ENCODE peak calls at places on chromosomes 16 and 17, in nine cellular contexts. B, X, O, J, C, F, G, S and W are unnamed samples.

GRCh38 chr16:84503751-84504395 is 586 bp downstream of the MEAK7 start:
- DNase-seq in B (peak), X (no peak), O (no peak), J (no peak), C (no peak), F (no peak), G (no peak), S (peak), W (no peak)

GRCh38 chr17:4948166-4948996 is at the start of gene PFN1:
- DNase-seq in B (peak), X (peak), O (peak), J (peak), C (peak), F (peak), G (peak), S (peak), W (peak)

GRCh38 chr17:19448341-19449268 is 37.6 kb downstream of the RNF112 start:
- DNase-seq in B (peak), X (peak), O (no peak), J (peak), C (no peak), F (peak), G (no peak), S (peak), W (no peak)

GRCh38 chr16:86087561-86088230 is 188.7 kb downstream of the IRF8 start:
- DNase-seq in B (no peak), X (no peak), O (no peak), J (no peak), C (no peak), F (no peak), G (no peak), S (no peak), W (no peak)

GRCh38 chr17:60586288-60586974 is 13.6 kb upstream of the PPM1D start:
- DNase-seq in B (peak), X (no peak), O (no peak), J (no peak), C (peak), F (no peak), G (no peak), S (no peak), W (no peak)

GRCh38 chr16:77807-78443 is at the start of gene MPG:
- DNase-seq in B (peak), X (peak), O (peak), J (peak), C (peak), F (peak), G (peak), S (peak), W (peak)

GRCh38 chr17:75756451-75757085 is 8.4 kb downstream of the GALK1 start:
- DNase-seq in B (no peak), X (no peak), O (no peak), J (no peak), C (no peak), F (no peak), G (no peak), S (no peak), W (no peak)

GRCh38 chr16:3458278-3458851 is 14.9 kb downstream of the NAA60 start:
- DNase-seq in B (peak), X (no peak), O (no peak), J (peak), C (peak), F (no peak), G (no peak), S (no peak), W (no peak)

GRCh38 chr16:82694239-82694874 is 67.6 kb downstream of the CDH13 start:
- DNase-seq in B (no peak), X (no peak), O (no peak), J (no peak), C (no peak), F (no peak), G (no peak), S (peak), W (no peak)

GRCh38 chr17:55709984-55710383 is 12.7 kb downstream of the TMEM100 start:
- DNase-seq in B (no peak), X (peak), O (no peak), J (no peak), C (no peak), F (no peak), G (peak), S (no peak), W (no peak)

GRCh38 chr17:20009302-20010098 is at the start of gene SPECC1:
- DNase-seq in B (peak), X (peak), O (peak), J (peak), C (peak), F (peak), G (peak), S (peak), W (peak)

GRCh38 chr17:32998893-32999240 is 7.2 kb downstream of the SPACA3 start:
- DNase-seq in B (peak), X (no peak), O (no peak), J (no peak), C (no peak), F (no peak), G (no peak), S (peak), W (no peak)

GRCh38 chr16:65725156-65725845 is 603.4 kb upstream of the CDH11 start:
- DNase-seq in B (no peak), X (no peak), O (no peak), J (no peak), C (no peak), F (no peak), G (no peak), S (no peak), W (no peak)

GRCh38 chr16:86252596-86252995 is 257.7 kb upstream of the FOXF1 start:
- DNase-seq in B (peak), X (no peak), O (no peak), J (no peak), C (peak), F (no peak), G (no peak), S (peak), W (no peak)

GRCh38 chr17:30922235-30922993 is 669 bp downstream of the ADAP2 start:
- DNase-seq in B (no peak), X (no peak), O (peak), J (peak), C (no peak), F (no peak), G (no peak), S (no peak), W (peak)

GRCh38 chr17:46782250-46782953 is 36.1 kb downstream of the WNT3 start:
- DNase-seq in B (peak), X (no peak), O (no peak), J (no peak), C (no peak), F (no peak), G (no peak), S (no peak), W (no peak)

GRCh38 chr17:59565959-59566324 is 532 bp downstream of the DHX40 start:
- DNase-seq in B (peak), X (peak), O (no peak), J (peak), C (peak), F (peak), G (no peak), S (peak), W (peak)

GRCh38 chr17:73747221-73748002 is 103.2 kb upstream of the SDK2 start:
- DNase-seq in B (no peak), X (no peak), O (no peak), J (no peak), C (no peak), F (no peak), G (no peak), S (no peak), W (no peak)

GRCh38 chr17:38789185-38789584 is 10.2 kb downstream of the PIP4K2B start:
- DNase-seq in B (no peak), X (no peak), O (no peak), J (no peak), C (no peak), F (no peak), G (no peak), S (peak), W (no peak)

GRCh38 chr16:2298621-2299020 is 30.7 kb upstream of the RNPS1 start:
- DNase-seq in B (no peak), X (no peak), O (no peak), J (no peak), C (no peak), F (no peak), G (no peak), S (no peak), W (no peak)

GRCh38 chr16:2295056-2295798 is 27.3 kb upstream of the RNPS1 start:
- DNase-seq in B (no peak), X (no peak), O (no peak), J (no peak), C (no peak), F (no peak), G (no peak), S (no peak), W (no peak)

GRCh38 chr16:2299121-2299914 is 31.4 kb upstream of the RNPS1 start:
- DNase-seq in B (no peak), X (no peak), O (no peak), J (no peak), C (no peak), F (no peak), G (no peak), S (no peak), W (no peak)

GRCh38 chr16:2297506-2297860 is 29.6 kb upstream of the RNPS1 start:
- DNase-seq in B (no peak), X (no peak), O (no peak), J (no peak), C (no peak), F (no peak), G (no peak), S (no peak), W (no peak)

DNA sequence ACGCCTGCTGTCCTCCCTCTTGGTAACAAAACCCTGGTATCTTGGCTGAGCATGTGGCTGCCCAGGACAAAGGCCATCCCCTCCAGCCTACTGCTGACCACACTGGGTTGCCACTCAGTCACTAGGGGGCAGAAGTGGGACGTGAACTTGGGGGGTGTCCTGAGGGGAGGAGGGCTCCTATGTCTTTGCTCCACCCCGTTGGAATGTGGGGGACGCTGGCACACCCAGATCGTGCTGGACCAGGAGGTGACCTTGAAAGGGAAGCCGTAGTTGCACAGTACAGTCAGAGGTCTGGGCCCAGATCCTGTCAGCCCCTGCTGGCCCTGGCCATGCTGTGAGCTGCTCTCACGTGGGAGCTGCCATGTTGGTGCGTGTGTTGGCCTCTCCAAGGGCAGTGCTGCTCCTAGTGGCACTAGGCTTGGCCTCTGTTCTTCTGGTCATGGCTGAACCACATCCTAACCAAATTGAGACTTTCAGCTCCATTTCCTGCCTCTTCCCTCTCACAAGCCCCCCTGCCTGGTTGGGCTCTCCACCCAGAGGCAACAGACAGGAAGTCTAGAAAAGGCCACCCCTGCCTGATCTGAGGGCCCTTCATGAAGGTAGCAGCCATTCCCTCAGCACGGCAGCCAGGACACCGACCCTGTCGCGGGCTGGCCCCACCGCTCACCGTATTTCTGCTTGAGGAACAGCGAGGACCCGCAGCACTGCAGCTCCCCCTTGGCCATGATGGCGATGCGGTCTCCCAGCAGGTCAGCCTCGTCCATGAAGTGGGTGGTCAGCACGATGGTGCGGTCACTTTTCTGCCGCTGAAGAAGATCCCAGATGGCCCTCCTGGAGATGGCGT is 29.0 kb upstream of the RNPS1 start:
- DNase-seq in B (peak), X (no peak), O (no peak), J (no peak), C (peak), F (no peak), G (no peak), S (peak), W (no peak)
- TF ChIP-seq CTCF in B (peak), X (peak), O (no peak), J (no peak), C (peak), F (peak), G (peak), S (peak), W (peak)

GRCh38 chr16:78705694-78706093 is 606.2 kb downstream of the WWOX start:
- DNase-seq in B (peak), X (no peak), O (no peak), J (no peak), C (no peak), F (no peak), G (no peak), S (peak), W (no peak)
- TF ChIP-seq CTCF in B (no peak), X (no peak), O (no peak), J (peak), C (peak), F (peak), G (peak), S (peak), W (peak)

GRCh38 chr16:24539850-24540484 is 601 bp downstream of the RBBP6 start:
- DNase-seq in B (peak), X (peak), O (no peak), J (peak), C (peak), F (peak), G (no peak), S (no peak), W (peak)

GRCh38 chr16:24540575-24541240 is 1.3 kb downstream of the RBBP6 start:
- DNase-seq in B (peak), X (no peak), O (no peak), J (no peak), C (peak), F (peak), G (no peak), S (no peak), W (no peak)

GRCh38 chr16:24538756-24539294 is 541 bp upstream of the RBBP6 start:
- DNase-seq in B (no peak), X (no peak), O (no peak), J (no peak), C (no peak), F (no peak), G (no peak), S (no peak), W (no peak)

GRCh38 chr16:24537474-24538337 is 1.7 kb upstream of the RBBP6 start:
- DNase-seq in B (peak), X (no peak), O (no peak), J (no peak), C (no peak), F (no peak), G (no peak), S (no peak), W (no peak)

GRCh38 chr16:24539295-24539849 is at the start of gene RBBP6:
- DNase-seq in B (peak), X (peak), O (peak), J (peak), C (peak), F (peak), G (peak), S (peak), W (peak)
- TF ChIP-seq CTCF in B (peak), X (peak), O (no peak), J (peak), C (no peak), F (peak), G (peak), S (no peak), W (peak)

DNA sequence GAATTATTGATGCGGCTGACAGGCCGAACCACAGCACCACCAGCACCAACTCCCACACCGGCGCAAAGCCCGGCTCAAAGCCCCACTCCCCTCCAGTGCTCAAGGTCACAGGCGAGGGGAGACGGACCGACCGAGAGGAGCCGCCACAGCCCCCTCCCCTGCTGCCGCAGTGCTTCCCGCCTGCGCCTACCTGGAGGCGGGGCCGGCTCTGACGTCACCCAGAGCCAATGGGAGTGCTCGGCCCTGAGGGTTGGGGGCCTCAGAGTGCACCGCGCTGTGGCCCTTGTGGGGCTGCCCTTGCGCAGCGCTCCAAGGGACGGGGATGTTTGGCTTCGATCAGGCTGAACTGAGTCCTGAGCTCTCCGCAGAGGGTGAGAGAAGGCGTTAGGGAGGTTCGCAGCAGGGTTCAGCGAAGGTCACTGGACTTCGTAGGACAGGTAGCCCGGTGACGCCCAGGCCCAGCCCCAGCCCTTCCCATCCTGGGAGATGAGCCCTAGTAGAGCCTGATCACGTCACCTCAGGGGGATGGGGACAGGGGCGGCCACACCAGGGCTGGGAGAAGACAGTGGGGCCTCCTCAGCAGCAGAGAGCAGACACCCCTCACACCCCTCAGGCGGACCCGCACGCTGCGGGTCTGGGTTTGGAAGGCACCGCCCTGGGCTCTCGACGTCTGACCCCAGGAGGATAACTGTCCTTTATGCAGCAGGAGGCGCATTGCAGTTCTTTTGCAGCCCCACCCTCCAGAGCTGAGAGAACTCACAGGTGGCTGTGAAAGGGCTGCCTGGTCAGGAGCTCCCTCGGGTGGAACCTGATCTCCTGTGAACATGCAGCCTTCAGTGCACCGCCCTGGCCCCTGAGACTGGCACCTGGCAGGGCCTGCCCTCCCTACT is 1.5 kb downstream of the NDRG4 start:
- DNase-seq in B (no peak), X (no peak), O (peak), J (peak), C (peak), F (no peak), G (no peak), S (no peak), W (no peak)
- TF ChIP-seq CTCF in B (no peak), X (no peak), O (no peak), J (no peak), C (no peak), F (no peak), G (no peak), S (no peak), W (no peak)

GRCh38 chr16:28879841-28880588 is 1.7 kb downstream of the ATP2A1 start:
- DNase-seq in B (peak), X (peak), O (peak), J (peak), C (peak), F (peak), G (peak), S (peak), W (peak)
- TF ChIP-seq CTCF in B (no peak), X (peak), O (no peak), J (no peak), C (no peak), F (peak), G (peak), S (no peak), W (peak)

DNA sequence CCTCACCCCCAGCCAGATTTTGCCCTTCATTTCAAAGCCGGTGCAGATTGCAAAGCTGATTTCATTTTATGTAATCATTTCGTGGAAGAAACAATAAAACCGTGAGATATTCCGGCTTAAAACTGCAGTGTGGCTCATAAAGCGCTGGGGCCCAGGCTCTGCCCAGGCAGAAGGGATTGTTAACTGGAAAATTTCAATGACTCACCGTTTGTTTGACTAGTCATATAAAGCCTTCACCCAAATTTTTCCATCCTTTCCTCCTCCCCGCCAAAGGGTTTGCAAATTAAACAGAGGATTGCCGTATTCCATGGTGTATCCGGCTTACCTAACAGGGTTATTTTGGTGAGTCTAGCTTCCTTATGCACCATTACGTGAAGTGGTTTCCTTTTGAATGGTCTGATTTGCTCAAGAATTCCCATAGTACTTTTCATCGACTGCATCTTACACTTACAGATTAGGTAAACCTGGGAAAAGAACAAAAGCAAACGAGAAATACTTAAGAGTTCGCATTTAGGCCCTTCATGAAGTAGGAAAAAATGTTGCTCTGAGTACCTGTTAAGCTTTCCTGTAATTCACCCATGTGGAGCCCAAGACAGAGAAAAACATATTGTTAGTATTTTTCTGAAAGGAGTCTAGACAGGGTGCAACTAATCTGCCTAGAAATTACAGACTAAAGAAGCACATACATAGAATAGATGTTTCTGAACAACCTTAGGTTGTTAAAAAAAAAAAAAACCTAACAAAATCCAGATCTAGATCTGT is 949 bp upstream of the GSPT1 start:
- DNase-seq in B (peak), X (no peak), O (no peak), J (peak), C (no peak), F (peak), G (no peak), S (peak), W (no peak)
- TF ChIP-seq CTCF in B (no peak), X (no peak), O (no peak), J (no peak), C (no peak), F (no peak), G (no peak), S (peak), W (no peak)

GRCh38 chr17:2592974-2593845 is at the start of gene PAFAH1B1:
- DNase-seq in B (peak), X (peak), O (peak), J (peak), C (peak), F (peak), G (peak), S (peak), W (peak)
- TF ChIP-seq CTCF in B (peak), X (no peak), O (no peak), J (no peak), C (no peak), F (peak), G (no peak), S (no peak), W (peak)

GRCh38 chr17:67947325-67947813 is 48.9 kb downstream of the C17orf58 start:
- DNase-seq in B (no peak), X (no peak), O (no peak), J (no peak), C (no peak), F (no peak), G (no peak), S (no peak), W (no peak)

GRCh38 chr17:67942810-67943209 is 53.5 kb downstream of the C17orf58 start:
- DNase-seq in B (peak), X (no peak), O (no peak), J (no peak), C (no peak), F (no peak), G (no peak), S (peak), W (no peak)

DNA sequence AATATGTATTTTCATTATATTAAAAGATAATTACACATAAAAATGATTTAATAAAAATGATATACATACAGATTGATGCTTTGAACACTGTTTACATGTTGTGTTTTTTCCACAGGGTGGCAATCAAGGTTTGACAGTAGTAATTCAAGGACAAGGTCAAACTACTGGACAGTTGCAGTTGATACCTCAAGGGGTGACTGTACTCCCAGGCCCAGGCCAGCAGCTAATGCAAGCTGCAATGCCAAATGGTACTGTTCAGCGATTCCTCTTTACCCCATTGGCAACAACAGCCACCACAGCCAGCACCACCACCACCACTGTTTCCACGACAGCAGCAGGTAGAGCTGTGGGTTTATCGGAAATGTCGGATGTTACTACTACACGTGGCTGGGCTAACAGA is 52.2 kb downstream of the C17orf58 start:
- DNase-seq in B (no peak), X (no peak), O (no peak), J (no peak), C (no peak), F (no peak), G (no peak), S (no peak), W (no peak)
- TF ChIP-seq CTCF in B (no peak), X (no peak), O (no peak), J (no peak), C (no peak), F (no peak), G (no peak), S (no peak), W (no peak)

GRCh38 chr16:14069818-14070217 is 1.3 kb upstream of the MRTFB start:
- DNase-seq in B (no peak), X (no peak), O (no peak), J (no peak), C (no peak), F (no peak), G (no peak), S (no peak), W (no peak)
- TF ChIP-seq CTCF in B (no peak), X (no peak), O (no peak), J (no peak), C (no peak), F (no peak), G (no peak), S (no peak), W (no peak)